ENCODE peak calls at places on chromosomes 3 and 15, in six cellular contexts. V, T, O, P, J and Q are unnamed samples. For H3K4me1, the result is how much of the 10 kb centered on the place peaks cover.

GRCh38 chr15:90087454-90088154 is 14.7 kb downstream of the IDH2 start:
- DNase-seq in V (no peak), T (peak), O (no peak), P (no peak), J (peak), Q (peak)

GRCh38 chr15:61411941-61412510 is 182.9 kb upstream of the RORA start:
- DNase-seq in V (peak), T (no peak), O (no peak), P (no peak), J (no peak), Q (no peak)

GRCh38 chr3:54847361-54847760 is 80.5 kb downstream of the LRTM1 start:
- DNase-seq in V (no peak), T (no peak), O (no peak), P (no peak), J (no peak), Q (no peak)

GRCh38 chr3:159169828-159170227 is 368.0 kb downstream of the MFSD1 start:
- DNase-seq in V (peak), T (peak), O (no peak), P (no peak), J (no peak), Q (peak)

GRCh38 chr15:45265506-45265905 is 13.5 kb downstream of the SLC28A2 start:
- DNase-seq in V (no peak), T (peak), O (no peak), P (no peak), J (no peak), Q (no peak)

GRCh38 chr15:39987831-39988230 is 51.1 kb downstream of the SRP14 start:
- DNase-seq in V (no peak), T (no peak), O (no peak), P (no peak), J (no peak), Q (no peak)

GRCh38 chr15:78390823-78391222 is 47.2 kb upstream of the IREB2 start:
- DNase-seq in V (no peak), T (no peak), O (no peak), P (no peak), J (no peak), Q (peak)

GRCh38 chr3:195059006-195059350 is 212.0 kb downstream of the XXYLT1 start:
- DNase-seq in V (no peak), T (no peak), O (no peak), P (no peak), J (no peak), Q (no peak)

GRCh38 chr15:62125763-62126162 is 39.3 kb downstream of the C2CD4B start:
- DNase-seq in V (no peak), T (peak), O (no peak), P (peak), J (no peak), Q (peak)

GRCh38 chr3:142649996-142650693 is 54.0 kb downstream of the PLS1 start:
- DNase-seq in V (no peak), T (no peak), O (no peak), P (no peak), J (no peak), Q (no peak)

GRCh38 chr15:89578146-89578545 is 2.9 kb downstream of the TICRR start:
- DNase-seq in V (no peak), T (no peak), O (no peak), P (no peak), J (peak), Q (no peak)

GRCh38 chr15:76340802-76341365 is 4.3 kb downstream of the ISL2 start:
- DNase-seq in V (peak), T (no peak), O (peak), P (no peak), J (peak), Q (peak)

GRCh38 chr3:4823986-4824947 is 155.0 kb upstream of the BHLHE40 start:
- DNase-seq in V (no peak), T (no peak), O (no peak), P (no peak), J (no peak), Q (no peak)

GRCh38 chr3:61562810-61563613 is 1.6 kb downstream of the PTPRG start:
- DNase-seq in V (peak), T (no peak), O (peak), P (no peak), J (peak), Q (peak)

GRCh38 chr3:23017800-23018199 is 185.3 kb upstream of the UBE2E2 start:
- DNase-seq in V (no peak), T (peak), O (no peak), P (no peak), J (no peak), Q (peak)

GRCh38 chr3:141996437-141996836 is 120.0 kb downstream of the ATP1B3 start:
- DNase-seq in V (no peak), T (peak), O (no peak), P (no peak), J (no peak), Q (peak)

GRCh38 chr3:106819445-106819844 is 557.8 kb upstream of the CCDC54 start:
- DNase-seq in V (no peak), T (no peak), O (no peak), P (no peak), J (no peak), Q (no peak)

GRCh38 chr15:40756938-40757337 is 1.9 kb upstream of the RMDN3 start:
- DNase-seq in V (no peak), T (no peak), O (no peak), P (no peak), J (no peak), Q (no peak)

GRCh38 chr3:1848935-1849334 is 249.7 kb upstream of the CNTN4 start:
- DNase-seq in V (no peak), T (no peak), O (no peak), P (no peak), J (no peak), Q (no peak)

GRCh38 chr15:58331562-58331902 is 100.3 kb upstream of the LIPC start:
- DNase-seq in V (no peak), T (no peak), O (no peak), P (no peak), J (no peak), Q (peak)

GRCh38 chr3:33064929-33065328 is 32.0 kb downstream of the GLB1 start:
- DNase-seq in V (no peak), T (peak), O (no peak), P (no peak), J (no peak), Q (no peak)

GRCh38 chr3:15539066-15539465 is 17.6 kb upstream of the COLQ start:
- DNase-seq in V (no peak), T (no peak), O (no peak), P (no peak), J (no peak), Q (no peak)

GRCh38 chr15:89784686-89784960 is 8.5 kb downstream of the MESP2 start:
- DNase-seq in V (no peak), T (no peak), O (no peak), P (no peak), J (no peak), Q (no peak)

GRCh38 chr3:134601539-134602439 is 49.0 kb downstream of the KY start:
- DNase-seq in V (no peak), T (no peak), O (peak), P (no peak), J (peak), Q (peak)

GRCh38 chr3:72115307-72115706 is 330.4 kb upstream of the PROK2 start:
- DNase-seq in V (no peak), T (no peak), O (no peak), P (no peak), J (no peak), Q (no peak)

GRCh38 chr3:196638922-196639516 is 475 bp upstream of the NRROS start:
- DNase-seq in V (no peak), T (no peak), O (no peak), P (no peak), J (no peak), Q (peak)

GRCh38 chr3:174547801-174548200 is 311.3 kb upstream of the NAALADL2 start:
- DNase-seq in V (no peak), T (no peak), O (no peak), P (no peak), J (no peak), Q (peak)

GRCh38 chr3:142866841-142867631 is 21.8 kb downstream of the PCOLCE2 start:
- DNase-seq in V (peak), T (peak), O (peak), P (peak), J (peak), Q (no peak)

DNA sequence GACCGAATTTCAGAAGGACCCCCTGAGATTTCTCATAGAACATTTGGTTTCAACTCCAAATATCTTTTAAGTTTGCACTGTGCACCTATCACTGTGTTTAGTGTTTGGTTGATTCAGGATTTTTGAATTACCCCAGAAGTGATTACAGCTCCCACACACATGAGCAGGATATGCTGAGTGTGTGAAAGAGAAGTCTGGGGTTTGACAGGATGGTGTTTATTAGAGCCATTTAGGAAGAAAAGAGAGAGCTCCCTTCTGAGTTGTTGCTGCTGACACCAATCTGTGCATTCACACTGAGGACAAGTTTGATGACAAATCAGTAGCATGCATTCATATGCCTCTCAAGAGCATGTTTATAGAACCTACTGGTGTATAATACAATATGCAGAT is 118.1 kb downstream of the RPL22L1 start:
- DNase-seq in V (no peak), T (no peak), O (no peak), P (no peak), J (no peak), Q (peak)
- H3K4me1 ChIP-seq in V (under half), T (under half), O (under half), P (under half), J (under half), Q (half or more)

GRCh38 chr15:67853454-67853853 is 13.6 kb upstream of the RNU6-1 start:
- DNase-seq in V (no peak), T (no peak), O (no peak), P (no peak), J (no peak), Q (no peak)

GRCh38 chr15:67852433-67852832 is 12.6 kb upstream of the RNU6-1 start:
- DNase-seq in V (no peak), T (no peak), O (no peak), P (no peak), J (no peak), Q (no peak)

GRCh38 chr15:67857220-67857619 is 17.4 kb upstream of the RNU6-1 start:
- DNase-seq in V (no peak), T (no peak), O (no peak), P (no peak), J (no peak), Q (no peak)

GRCh38 chr15:67854358-67854757 is 14.5 kb upstream of the RNU6-1 start:
- DNase-seq in V (no peak), T (no peak), O (no peak), P (no peak), J (no peak), Q (no peak)

DNA sequence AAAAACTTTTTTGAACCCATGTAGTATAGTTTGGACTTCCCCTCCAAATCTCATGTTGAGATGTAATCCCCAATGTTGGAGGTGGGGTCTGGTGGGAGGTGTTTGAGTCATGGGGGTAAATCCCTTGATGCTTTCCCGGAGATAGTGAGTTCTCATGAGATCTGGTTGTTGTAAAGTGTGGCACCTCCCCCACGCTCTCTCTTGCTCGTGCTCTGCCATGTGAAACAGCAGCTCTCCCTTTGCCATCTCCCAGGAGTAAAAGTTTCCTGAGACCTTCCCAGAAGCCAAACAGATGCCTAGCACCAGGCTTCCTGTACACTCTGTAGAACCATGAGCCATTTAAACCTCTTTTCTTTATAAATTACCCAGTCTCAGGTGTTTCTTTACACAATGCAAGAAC is 16.0 kb upstream of the RNU6-1 start:
- DNase-seq in V (no peak), T (no peak), O (no peak), P (no peak), J (no peak), Q (no peak)
- H2AFZ ChIP-seq in V (no peak), T (no peak), O (no peak), P (no peak), J (peak), Q (no peak)

GRCh38 chr15:26214290-26214689 is 351.2 kb upstream of the ATP10A start:
- DNase-seq in V (no peak), T (no peak), O (no peak), P (no peak), J (no peak), Q (no peak)
- TF ChIP-seq EZH2phosphoT487 in V (no peak), T (no peak), O (no peak), P (no peak), J (no peak), Q (no peak)

DNA sequence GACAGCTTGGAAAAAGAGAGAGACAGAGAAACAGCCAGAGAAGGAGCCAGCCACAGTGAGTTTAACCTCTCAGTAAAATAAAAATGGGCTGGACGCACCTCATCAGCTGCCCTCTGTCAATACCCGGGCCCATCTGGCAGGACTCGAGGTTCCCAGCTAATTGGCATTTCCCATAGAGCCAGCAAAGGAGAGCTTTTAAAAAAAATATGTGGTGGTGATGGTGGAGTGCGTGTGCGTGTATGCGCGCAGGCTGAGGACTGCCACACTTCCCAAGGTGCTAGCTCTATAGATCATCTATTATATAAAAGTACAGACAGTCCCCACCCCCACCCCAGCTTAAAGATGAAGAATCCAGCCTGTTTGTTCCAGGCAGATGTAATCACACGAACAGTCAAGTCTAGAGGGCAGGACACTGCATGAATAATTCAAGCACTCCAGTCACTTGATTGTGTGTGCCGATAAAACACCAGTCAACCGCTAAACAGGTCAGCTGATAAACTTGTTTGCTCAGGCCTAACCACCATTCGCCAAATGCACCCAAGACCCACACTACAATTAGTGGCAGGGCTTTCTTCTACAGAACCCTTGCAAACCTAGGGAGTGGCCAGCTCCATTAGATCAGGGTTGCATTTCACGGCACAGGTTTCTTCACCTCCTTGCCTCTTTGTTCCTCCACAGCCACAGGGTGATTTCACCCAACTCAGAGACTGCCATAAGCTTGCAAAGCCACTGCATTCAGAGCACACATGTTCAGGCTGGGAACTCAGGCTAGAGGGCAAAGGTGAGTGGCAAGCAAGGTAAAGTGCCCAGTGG is 5.9 kb downstream of the TLE3 start:
- DNase-seq in V (no peak), T (peak), O (no peak), P (no peak), J (no peak), Q (no peak)
- H3K4me1 ChIP-seq in V (under half), T (under half), O (half or more), P (under half), J (half or more), Q (under half)

DNA sequence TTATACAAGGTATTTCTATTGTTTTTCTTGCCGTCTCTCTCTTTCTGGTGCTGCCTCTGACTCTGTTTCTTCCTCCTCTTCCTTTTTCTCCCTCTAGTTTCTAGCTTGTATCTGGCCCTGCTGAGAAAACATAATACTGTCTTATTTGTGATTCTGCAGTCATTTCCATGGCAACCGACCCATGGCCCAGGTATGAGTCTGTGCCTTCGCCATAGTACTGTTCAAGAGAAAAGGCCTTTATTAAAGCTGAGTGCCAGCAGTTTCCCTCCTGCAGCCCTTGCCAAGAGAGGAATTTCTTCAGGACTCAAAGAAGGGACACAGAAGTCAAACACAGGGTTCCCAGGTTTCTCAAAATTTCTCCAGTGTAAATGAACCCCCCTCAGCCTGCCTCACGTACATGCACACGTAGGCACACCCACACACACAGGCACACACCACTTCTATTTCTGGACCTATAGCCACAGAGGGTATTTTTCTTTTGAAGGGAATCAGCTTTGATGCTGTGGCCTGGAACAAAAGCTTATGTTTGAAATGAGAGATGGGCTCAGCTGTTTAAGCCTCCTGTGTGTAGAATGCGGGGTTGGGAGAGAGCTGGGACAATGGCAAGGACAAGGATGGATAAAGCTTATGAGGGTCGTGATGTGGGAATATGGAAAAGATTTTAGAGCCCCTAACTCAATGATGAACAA is 269.2 kb downstream of the PDCD6IP start:
- DNase-seq in V (no peak), T (no peak), O (no peak), P (no peak), J (peak), Q (no peak)
- H2AFZ ChIP-seq in V (no peak), T (no peak), O (peak), P (no peak), J (peak), Q (no peak)

GRCh38 chr15:34999906-35000305 is 11.8 kb upstream of the ZNF770 start:
- DNase-seq in V (no peak), T (no peak), O (no peak), P (no peak), J (no peak), Q (peak)

GRCh38 chr15:34994925-34995324 is 6.8 kb upstream of the ZNF770 start:
- DNase-seq in V (no peak), T (no peak), O (peak), P (no peak), J (peak), Q (no peak)

GRCh38 chr15:35003928-35004327 is 15.8 kb upstream of the ZNF770 start:
- DNase-seq in V (no peak), T (no peak), O (no peak), P (no peak), J (no peak), Q (no peak)

GRCh38 chr15:35005933-35006332 is 17.8 kb upstream of the ZNF770 start:
- DNase-seq in V (no peak), T (no peak), O (no peak), P (no peak), J (no peak), Q (no peak)

DNA sequence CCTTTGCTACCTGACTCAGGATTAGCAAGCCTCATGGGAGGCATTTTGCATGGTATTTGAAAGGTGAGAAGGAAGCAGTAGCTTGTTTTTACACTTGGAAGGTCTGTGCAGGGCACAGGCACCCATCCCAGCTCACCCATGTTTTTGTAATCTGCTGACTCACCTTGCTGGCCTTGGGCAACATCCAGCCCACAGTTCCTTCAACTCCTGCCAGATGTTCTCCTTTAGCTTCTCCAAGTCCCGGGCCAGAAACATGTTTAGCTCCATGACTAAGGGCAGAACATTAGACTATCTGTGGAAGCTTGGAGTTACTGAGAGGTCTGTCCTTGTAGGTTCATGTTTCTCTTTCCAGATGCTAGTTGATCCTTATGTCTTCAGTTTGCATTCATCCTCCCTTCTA is 12.4 kb upstream of the ZNF770 start:
- DNase-seq in V (no peak), T (peak), O (no peak), P (peak), J (no peak), Q (peak)
- TF ChIP-seq EZH2phosphoT487 in V (no peak), T (no peak), O (no peak), P (no peak), J (no peak), Q (no peak)

GRCh38 chr3:39281533-39281932 is 1.7 kb upstream of the CX3CR1 start:
- DNase-seq in V (no peak), T (no peak), O (no peak), P (no peak), J (no peak), Q (no peak)
- H3K4me1 ChIP-seq in V (under half), T (under half), O (under half), P (under half), J (under half), Q (under half)

GRCh38 chr3:178353292-178353814 is 182.9 kb upstream of the KCNMB2 start:
- DNase-seq in V (no peak), T (no peak), O (no peak), P (no peak), J (no peak), Q (peak)

GRCh38 chr3:178352300-178353021 is 183.8 kb upstream of the KCNMB2 start:
- DNase-seq in V (no peak), T (peak), O (peak), P (no peak), J (peak), Q (peak)

GRCh38 chr3:178345944-178346343 is 190.3 kb upstream of the KCNMB2 start:
- DNase-seq in V (no peak), T (no peak), O (no peak), P (no peak), J (no peak), Q (no peak)

DNA sequence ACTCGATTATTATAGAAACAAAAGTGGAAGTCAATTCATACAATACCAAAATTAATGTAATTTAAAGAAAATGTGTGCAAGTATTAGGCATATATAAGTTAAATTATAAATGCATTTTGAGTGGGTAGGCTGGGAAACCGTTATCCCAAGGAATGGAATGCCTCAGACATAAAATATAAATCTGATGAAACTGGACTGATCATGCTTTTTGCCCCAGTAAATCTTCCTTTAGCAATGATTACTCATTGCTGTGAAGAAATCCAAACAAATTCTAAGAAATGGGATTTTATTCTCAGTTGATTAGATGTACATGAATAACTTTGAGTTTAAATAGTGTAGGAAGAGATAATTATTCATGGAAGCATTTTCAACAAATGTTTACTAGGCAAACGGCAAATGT is 185.5 kb upstream of the KCNMB2 start:
- DNase-seq in V (no peak), T (no peak), O (no peak), P (no peak), J (no peak), Q (peak)
- H2AFZ ChIP-seq in V (no peak), T (no peak), O (no peak), P (peak), J (no peak), Q (peak)

GRCh38 chr3:183800221-183800863 is 25.0 kb downstream of the MAP6D1 start:
- DNase-seq in V (peak), T (no peak), O (no peak), P (no peak), J (no peak), Q (no peak)
- TF ChIP-seq EZH2phosphoT487 in V (no peak), T (no peak), O (no peak), P (no peak), J (no peak), Q (no peak)